ENCODE peak calls at places on chromosomes 2 and 18, in seven cellular contexts. One of them, this sample, is unnamed.

GRCh38 chr2:69773201-69773600 is 31.3 kb downstream of the ANXA4 start:
- DNase-seq in anterior cingulate cortex: no peak
- DNase-seq in K562: no peak
- DNase-seq in astrocyte of the spinal cord: peak; percentile 43
- DNase-seq in B cell: no peak
- DNase-seq in HepG2: no peak
- DNase-seq in cardiac fibroblast: peak; percentile 46
- DNase-seq in this sample: no peak

GRCh38 chr2:221532641-221533040 is 39.5 kb downstream of the EPHA4 start:
- DNase-seq in anterior cingulate cortex: no peak
- DNase-seq in K562: no peak
- DNase-seq in astrocyte of the spinal cord: no peak
- DNase-seq in B cell: no peak
- DNase-seq in HepG2: no peak
- DNase-seq in cardiac fibroblast: no peak
- DNase-seq in this sample: no peak

GRCh38 chr2:1731512-1731962 is 12.8 kb downstream of the PXDN start:
- DNase-seq in anterior cingulate cortex: no peak
- DNase-seq in K562: no peak
- DNase-seq in astrocyte of the spinal cord: peak; percentile 93
- DNase-seq in B cell: no peak
- DNase-seq in HepG2: no peak
- DNase-seq in cardiac fibroblast: no peak
- DNase-seq in this sample: peak; percentile 85

GRCh38 chr18:2948038-2948437 is 64.9 kb downstream of the LPIN2 start:
- DNase-seq in anterior cingulate cortex: no peak
- DNase-seq in K562: peak; percentile 40
- DNase-seq in astrocyte of the spinal cord: peak; percentile 66
- DNase-seq in B cell: no peak
- DNase-seq in HepG2: peak; percentile 23
- DNase-seq in cardiac fibroblast: peak; percentile 86
- DNase-seq in this sample: peak; percentile 15

GRCh38 chr2:86791574-86791973 is 861 bp upstream of the CD8A start:
- DNase-seq in anterior cingulate cortex: no peak
- DNase-seq in K562: no peak
- DNase-seq in astrocyte of the spinal cord: no peak
- DNase-seq in B cell: no peak
- DNase-seq in HepG2: no peak
- DNase-seq in cardiac fibroblast: no peak
- DNase-seq in this sample: no peak

GRCh38 chr18:27780061-27780740 is 396.7 kb downstream of the CDH2 start:
- DNase-seq in anterior cingulate cortex: no peak
- DNase-seq in K562: no peak
- DNase-seq in astrocyte of the spinal cord: peak; percentile 38
- DNase-seq in B cell: no peak
- DNase-seq in HepG2: no peak
- DNase-seq in cardiac fibroblast: no peak
- DNase-seq in this sample: no peak

GRCh38 chr2:23069156-23069555 is 315.8 kb upstream of the KLHL29 start:
- DNase-seq in anterior cingulate cortex: no peak
- DNase-seq in K562: no peak
- DNase-seq in astrocyte of the spinal cord: no peak
- DNase-seq in B cell: no peak
- DNase-seq in HepG2: peak; percentile 33
- DNase-seq in cardiac fibroblast: no peak
- DNase-seq in this sample: no peak

GRCh38 chr2:75710220-75710576 is 517 bp downstream of the GCFC2 start:
- DNase-seq in anterior cingulate cortex: no peak
- DNase-seq in K562: no peak
- DNase-seq in astrocyte of the spinal cord: no peak
- DNase-seq in B cell: no peak
- DNase-seq in HepG2: no peak
- DNase-seq in cardiac fibroblast: no peak
- DNase-seq in this sample: no peak

GRCh38 chr2:231394201-231395141 is 1.0 kb upstream of the B3GNT7 start:
- DNase-seq in anterior cingulate cortex: no peak
- DNase-seq in K562: peak; percentile 33
- DNase-seq in astrocyte of the spinal cord: no peak
- DNase-seq in B cell: peak; percentile 69
- DNase-seq in HepG2: peak; percentile 59
- DNase-seq in cardiac fibroblast: no peak
- DNase-seq in this sample: no peak

GRCh38 chr18:3466051-3466450 is 16.1 kb downstream of the TGIF1 start:
- DNase-seq in anterior cingulate cortex: no peak
- DNase-seq in K562: no peak
- DNase-seq in astrocyte of the spinal cord: peak; percentile 87
- DNase-seq in B cell: no peak
- DNase-seq in HepG2: no peak
- DNase-seq in cardiac fibroblast: peak; percentile 90
- DNase-seq in this sample: no peak

GRCh38 chr2:149872041-149872440 is 284.5 kb upstream of the MMADHC start:
- DNase-seq in anterior cingulate cortex: no peak
- DNase-seq in K562: no peak
- DNase-seq in astrocyte of the spinal cord: no peak
- DNase-seq in B cell: no peak
- DNase-seq in HepG2: no peak
- DNase-seq in cardiac fibroblast: no peak
- DNase-seq in this sample: no peak

GRCh38 chr18:79617521-79618500 is 61.8 kb upstream of the CTDP1 start:
- DNase-seq in anterior cingulate cortex: no peak
- DNase-seq in K562: no peak
- DNase-seq in astrocyte of the spinal cord: no peak
- DNase-seq in B cell: no peak
- DNase-seq in HepG2: no peak
- DNase-seq in cardiac fibroblast: no peak
- DNase-seq in this sample: no peak

GRCh38 chr2:202815548-202816420 is 55.8 kb downstream of the ICA1L start:
- DNase-seq in anterior cingulate cortex: peak; percentile 26
- DNase-seq in K562: no peak
- DNase-seq in astrocyte of the spinal cord: no peak
- DNase-seq in B cell: no peak
- DNase-seq in HepG2: no peak
- DNase-seq in cardiac fibroblast: peak; percentile 67
- DNase-seq in this sample: no peak

GRCh38 chr2:139214806-139215205 is 434.6 kb upstream of the NXPH2 start:
- DNase-seq in anterior cingulate cortex: no peak
- DNase-seq in K562: no peak
- DNase-seq in astrocyte of the spinal cord: no peak
- DNase-seq in B cell: no peak
- DNase-seq in HepG2: no peak
- DNase-seq in cardiac fibroblast: no peak
- DNase-seq in this sample: no peak

GRCh38 chr18:74127483-74127750 is 20.2 kb downstream of the FBXO15 start:
- DNase-seq in anterior cingulate cortex: no peak
- DNase-seq in K562: no peak
- DNase-seq in astrocyte of the spinal cord: no peak
- DNase-seq in B cell: no peak
- DNase-seq in HepG2: no peak
- DNase-seq in cardiac fibroblast: no peak
- DNase-seq in this sample: no peak

GRCh38 chr2:39780825-39781600 is 2.0 kb upstream of the THUMPD2 start:
- DNase-seq in anterior cingulate cortex: no peak
- DNase-seq in K562: peak; percentile 43
- DNase-seq in astrocyte of the spinal cord: peak; percentile 14
- DNase-seq in B cell: no peak
- DNase-seq in HepG2: peak; percentile 32
- DNase-seq in cardiac fibroblast: peak; percentile 7
- DNase-seq in this sample: no peak

GRCh38 chr2:144834954-144835633 is 315.2 kb upstream of the ZEB2 start:
- DNase-seq in anterior cingulate cortex: no peak
- DNase-seq in K562: peak; percentile 6
- DNase-seq in astrocyte of the spinal cord: peak; percentile 86
- DNase-seq in B cell: no peak
- DNase-seq in HepG2: no peak
- DNase-seq in cardiac fibroblast: peak; percentile 78
- DNase-seq in this sample: no peak

GRCh38 chr2:166088634-166089033 is 39.2 kb downstream of the SCN1A start:
- DNase-seq in anterior cingulate cortex: no peak
- DNase-seq in K562: no peak
- DNase-seq in astrocyte of the spinal cord: peak; percentile 20
- DNase-seq in B cell: no peak
- DNase-seq in HepG2: peak; percentile 53
- DNase-seq in cardiac fibroblast: peak; percentile 97
- DNase-seq in this sample: no peak

GRCh38 chr2:7203056-7203467 is 285.9 kb downstream of the RNF144A start:
- DNase-seq in anterior cingulate cortex: peak; percentile 37
- DNase-seq in K562: peak; percentile 35
- DNase-seq in astrocyte of the spinal cord: peak; percentile 67
- DNase-seq in B cell: no peak
- DNase-seq in HepG2: peak; percentile 49
- DNase-seq in cardiac fibroblast: peak; percentile 69
- DNase-seq in this sample: peak; percentile 67

GRCh38 chr2:100266126-100266525 is 56.2 kb downstream of the LONRF2 start:
- DNase-seq in anterior cingulate cortex: no peak
- DNase-seq in K562: no peak
- DNase-seq in astrocyte of the spinal cord: no peak
- DNase-seq in B cell: no peak
- DNase-seq in HepG2: no peak
- DNase-seq in cardiac fibroblast: no peak
- DNase-seq in this sample: no peak